ENCODE peak calls at places on chromosomes 13 and 19, in nine cellular contexts. One of them, this sample, is unnamed.

GRCh38 chr19:33621811-33622504 is at the start of gene CHST8:
- DNase-seq in GM12878: no peak
- DNase-seq in mesendoderm: peak; percentile 74
- DNase-seq in IMR-90: no peak
- DNase-seq in fibroblast of lung: no peak
- DNase-seq in MM.1S: peak; percentile 33
- DNase-seq in H1: peak; percentile 86
- DNase-seq in neuronal stem cell: peak; percentile 73
- DNase-seq in keratinocyte: no peak
- DNase-seq in this sample: no peak

GRCh38 chr19:18408053-18408476 is 10.6 kb upstream of the LRRC25 start:
- DNase-seq in GM12878: peak; percentile 87
- DNase-seq in mesendoderm: peak; percentile 58
- DNase-seq in IMR-90: no peak
- DNase-seq in fibroblast of lung: no peak
- DNase-seq in MM.1S: no peak
- DNase-seq in H1: peak; percentile 86
- DNase-seq in neuronal stem cell: no peak
- DNase-seq in keratinocyte: no peak
- DNase-seq in this sample: peak; percentile 85

GRCh38 chr19:44476559-44477408 is 23.5 kb downstream of the ZNF180 start:
- DNase-seq in GM12878: no peak
- DNase-seq in mesendoderm: peak; percentile 55
- DNase-seq in IMR-90: peak; percentile 15
- DNase-seq in fibroblast of lung: peak; percentile 42
- DNase-seq in MM.1S: no peak
- DNase-seq in H1: no peak
- DNase-seq in neuronal stem cell: no peak
- DNase-seq in keratinocyte: no peak
- DNase-seq in this sample: no peak

GRCh38 chr19:8161135-8161646 is 11.8 kb upstream of the FBN3 start:
- DNase-seq in GM12878: peak; percentile 39
- DNase-seq in mesendoderm: peak; percentile 75
- DNase-seq in IMR-90: no peak
- DNase-seq in fibroblast of lung: peak; percentile 17
- DNase-seq in MM.1S: peak; percentile 59
- DNase-seq in H1: no peak
- DNase-seq in neuronal stem cell: no peak
- DNase-seq in keratinocyte: no peak
- DNase-seq in this sample: no peak

GRCh38 chr19:34041922-34042521 is 130.3 kb upstream of the LSM14A start:
- DNase-seq in GM12878: no peak
- DNase-seq in mesendoderm: peak; percentile 67
- DNase-seq in IMR-90: peak; percentile 33
- DNase-seq in fibroblast of lung: peak; percentile 37
- DNase-seq in MM.1S: peak; percentile 37
- DNase-seq in H1: peak; percentile 95
- DNase-seq in neuronal stem cell: peak; percentile 46
- DNase-seq in keratinocyte: no peak
- DNase-seq in this sample: peak; percentile 86

GRCh38 chr19:47719047-47719885 is 6.0 kb downstream of the EHD2 start:
- DNase-seq in GM12878: no peak
- DNase-seq in mesendoderm: no peak
- DNase-seq in IMR-90: peak; percentile 99
- DNase-seq in fibroblast of lung: peak; percentile 99
- DNase-seq in MM.1S: no peak
- DNase-seq in H1: no peak
- DNase-seq in neuronal stem cell: no peak
- DNase-seq in keratinocyte: peak; percentile 92
- DNase-seq in this sample: peak; percentile 94

GRCh38 chr19:2770055-2771013 is 12.7 kb downstream of the SGTA start:
- DNase-seq in GM12878: no peak
- DNase-seq in mesendoderm: no peak
- DNase-seq in IMR-90: peak; percentile 47
- DNase-seq in fibroblast of lung: peak; percentile 68
- DNase-seq in MM.1S: no peak
- DNase-seq in H1: no peak
- DNase-seq in neuronal stem cell: no peak
- DNase-seq in keratinocyte: no peak
- DNase-seq in this sample: no peak

GRCh38 chr13:41212881-41213280 is 18.5 kb upstream of the KBTBD7 start:
- DNase-seq in GM12878: no peak
- DNase-seq in mesendoderm: no peak
- DNase-seq in IMR-90: no peak
- DNase-seq in fibroblast of lung: no peak
- DNase-seq in MM.1S: no peak
- DNase-seq in H1: no peak
- DNase-seq in neuronal stem cell: no peak
- DNase-seq in keratinocyte: no peak
- DNase-seq in this sample: no peak

GRCh38 chr19:16623066-16623465 is 4.9 kb downstream of the MED26 start:
- DNase-seq in GM12878: no peak
- DNase-seq in mesendoderm: no peak
- DNase-seq in IMR-90: no peak
- DNase-seq in fibroblast of lung: no peak
- DNase-seq in MM.1S: no peak
- DNase-seq in H1: no peak
- DNase-seq in neuronal stem cell: no peak
- DNase-seq in keratinocyte: no peak
- DNase-seq in this sample: no peak

GRCh38 chr13:109483369-109483768 is 303.0 kb downstream of the IRS2 start:
- DNase-seq in GM12878: no peak
- DNase-seq in mesendoderm: no peak
- DNase-seq in IMR-90: no peak
- DNase-seq in fibroblast of lung: no peak
- DNase-seq in MM.1S: no peak
- DNase-seq in H1: no peak
- DNase-seq in neuronal stem cell: no peak
- DNase-seq in keratinocyte: no peak
- DNase-seq in this sample: no peak

DNA sequence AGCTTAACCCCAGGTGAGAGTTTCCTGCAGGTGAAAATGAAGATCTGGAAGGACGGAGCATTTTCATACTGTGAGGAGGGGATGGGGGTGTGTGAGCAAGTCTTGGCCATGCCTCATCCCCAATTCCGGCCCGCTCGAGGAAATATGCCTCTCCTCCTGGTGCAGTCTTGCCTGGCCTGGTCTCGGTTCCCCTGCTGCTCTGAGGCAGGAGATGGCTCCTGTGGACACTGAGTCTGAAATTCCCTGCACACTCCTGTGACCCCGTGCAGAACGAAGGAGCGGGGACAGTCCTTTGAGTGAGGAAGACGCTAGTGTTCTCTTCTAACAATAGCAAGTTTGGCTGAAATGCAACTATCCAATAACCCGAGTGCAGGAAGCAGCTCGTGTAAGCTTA is 329 bp upstream of the ZNF439 start:
- DNase-seq in GM12878: no peak
- DNase-seq in mesendoderm: no peak
- DNase-seq in IMR-90: no peak
- DNase-seq in fibroblast of lung: no peak
- DNase-seq in MM.1S: no peak
- DNase-seq in H1: no peak
- DNase-seq in neuronal stem cell: no peak
- DNase-seq in keratinocyte: no peak
- DNase-seq in this sample: peak; percentile 60
- H3K9ac ChIP-seq in GM12878: no peak overlapping the region
- H3K9ac ChIP-seq in mesendoderm: no peak overlapping the region
- H3K9ac ChIP-seq in IMR-90: no peak overlapping the region
- H3K9ac ChIP-seq in fibroblast of lung: no peak overlapping the region
- H3K9ac ChIP-seq in MM.1S: no peak overlapping the region
- H3K9ac ChIP-seq in H1: no peak overlapping the region
- H3K9ac ChIP-seq in neuronal stem cell: no peak overlapping the region
- H3K9ac ChIP-seq in keratinocyte: no peak overlapping the region
- H3K9ac ChIP-seq in this sample: no peak overlapping the region

GRCh38 chr19:14944456-14944855 is 3.2 kb downstream of the OR7C2 start:
- DNase-seq in GM12878: no peak
- DNase-seq in mesendoderm: no peak
- DNase-seq in IMR-90: no peak
- DNase-seq in fibroblast of lung: no peak
- DNase-seq in MM.1S: no peak
- DNase-seq in H1: no peak
- DNase-seq in neuronal stem cell: no peak
- DNase-seq in keratinocyte: no peak
- DNase-seq in this sample: no peak
- H3K27ac ChIP-seq in GM12878: no peak overlapping the region
- H3K27ac ChIP-seq in mesendoderm: no peak overlapping the region
- H3K27ac ChIP-seq in IMR-90: no peak overlapping the region
- H3K27ac ChIP-seq in fibroblast of lung: no peak overlapping the region
- H3K27ac ChIP-seq in MM.1S: no peak overlapping the region
- H3K27ac ChIP-seq in H1: no peak overlapping the region
- H3K27ac ChIP-seq in neuronal stem cell: no peak overlapping the region
- H3K27ac ChIP-seq in keratinocyte: no peak overlapping the region
- H3K27ac ChIP-seq in this sample: no peak overlapping the region

DNA sequence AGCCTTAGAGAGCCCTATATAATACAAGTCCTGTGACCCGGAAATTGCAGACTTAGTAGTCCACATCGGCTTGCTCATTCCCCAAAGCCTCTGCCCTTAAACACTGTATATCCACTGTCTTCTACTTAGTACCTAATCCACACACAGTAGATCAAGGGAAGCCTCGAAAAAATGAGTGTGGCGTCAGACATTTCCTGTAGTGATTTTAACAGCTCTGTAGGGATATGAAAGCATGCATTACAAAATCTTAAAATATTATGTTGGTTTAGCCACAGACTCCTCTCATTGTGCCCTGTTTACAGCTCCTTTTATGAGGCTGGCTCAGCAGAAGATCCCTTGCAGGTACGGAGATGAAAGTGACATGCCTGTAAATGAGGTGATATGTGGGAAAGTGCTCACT is 416.3 kb downstream of the LIG4 start:
- DNase-seq in GM12878: no peak
- DNase-seq in mesendoderm: peak; percentile 37
- DNase-seq in IMR-90: peak; percentile 41
- DNase-seq in fibroblast of lung: no peak
- DNase-seq in MM.1S: no peak
- DNase-seq in H1: no peak
- DNase-seq in neuronal stem cell: no peak
- DNase-seq in keratinocyte: no peak
- DNase-seq in this sample: no peak
- H3K4me3 ChIP-seq in GM12878: no peak overlapping the region
- H3K4me3 ChIP-seq in mesendoderm: no peak overlapping the region
- H3K4me3 ChIP-seq in IMR-90: peak overlapping the region; percentile 3
- H3K4me3 ChIP-seq in fibroblast of lung: no peak overlapping the region
- H3K4me3 ChIP-seq in MM.1S: no peak overlapping the region
- H3K4me3 ChIP-seq in H1: no peak overlapping the region
- H3K4me3 ChIP-seq in neuronal stem cell: no peak overlapping the region
- H3K4me3 ChIP-seq in keratinocyte: no peak overlapping the region
- H3K4me3 ChIP-seq in this sample: no peak overlapping the region

GRCh38 chr13:99326012-99326411 is 18.8 kb upstream of the GPR183 start:
- DNase-seq in GM12878: no peak
- DNase-seq in mesendoderm: no peak
- DNase-seq in IMR-90: no peak
- DNase-seq in fibroblast of lung: no peak
- DNase-seq in MM.1S: peak; percentile 49
- DNase-seq in H1: no peak
- DNase-seq in neuronal stem cell: no peak
- DNase-seq in keratinocyte: no peak
- DNase-seq in this sample: no peak

GRCh38 chr13:99323488-99323887 is 16.3 kb upstream of the GPR183 start:
- DNase-seq in GM12878: no peak
- DNase-seq in mesendoderm: no peak
- DNase-seq in IMR-90: peak; percentile 51
- DNase-seq in fibroblast of lung: no peak
- DNase-seq in MM.1S: no peak
- DNase-seq in H1: no peak
- DNase-seq in neuronal stem cell: no peak
- DNase-seq in keratinocyte: no peak
- DNase-seq in this sample: no peak

GRCh38 chr13:99322297-99323103 is 15.3 kb upstream of the GPR183 start:
- DNase-seq in GM12878: peak; percentile 85
- DNase-seq in mesendoderm: peak; percentile 37
- DNase-seq in IMR-90: peak; percentile 89
- DNase-seq in fibroblast of lung: peak; percentile 79
- DNase-seq in MM.1S: no peak
- DNase-seq in H1: no peak
- DNase-seq in neuronal stem cell: no peak
- DNase-seq in keratinocyte: no peak
- DNase-seq in this sample: no peak

GRCh38 chr13:99320693-99321481 is 13.7 kb upstream of the GPR183 start:
- DNase-seq in GM12878: no peak
- DNase-seq in mesendoderm: no peak
- DNase-seq in IMR-90: peak; percentile 88
- DNase-seq in fibroblast of lung: peak; percentile 91
- DNase-seq in MM.1S: no peak
- DNase-seq in H1: no peak
- DNase-seq in neuronal stem cell: no peak
- DNase-seq in keratinocyte: no peak
- DNase-seq in this sample: no peak

GRCh38 chr13:99321709-99322108 is 14.5 kb upstream of the GPR183 start:
- DNase-seq in GM12878: no peak
- DNase-seq in mesendoderm: no peak
- DNase-seq in IMR-90: no peak
- DNase-seq in fibroblast of lung: no peak
- DNase-seq in MM.1S: no peak
- DNase-seq in H1: no peak
- DNase-seq in neuronal stem cell: no peak
- DNase-seq in keratinocyte: no peak
- DNase-seq in this sample: no peak
- H3K9ac ChIP-seq in GM12878: no peak overlapping the region
- H3K9ac ChIP-seq in mesendoderm: no peak overlapping the region
- H3K9ac ChIP-seq in IMR-90: no peak overlapping the region
- H3K9ac ChIP-seq in fibroblast of lung: no peak overlapping the region
- H3K9ac ChIP-seq in MM.1S: no peak overlapping the region
- H3K9ac ChIP-seq in H1: no peak overlapping the region
- H3K9ac ChIP-seq in neuronal stem cell: no peak overlapping the region
- H3K9ac ChIP-seq in keratinocyte: no peak overlapping the region
- H3K9ac ChIP-seq in this sample: no peak overlapping the region

GRCh38 chr19:48877900-48878218 is 5.6 kb downstream of the PPP1R15A start:
- DNase-seq in GM12878: no peak
- DNase-seq in mesendoderm: no peak
- DNase-seq in IMR-90: no peak
- DNase-seq in fibroblast of lung: no peak
- DNase-seq in MM.1S: no peak
- DNase-seq in H1: no peak
- DNase-seq in neuronal stem cell: no peak
- DNase-seq in keratinocyte: no peak
- DNase-seq in this sample: no peak
- H3K27ac ChIP-seq in GM12878: no peak overlapping the region
- H3K27ac ChIP-seq in mesendoderm: no peak overlapping the region
- H3K27ac ChIP-seq in IMR-90: no peak overlapping the region
- H3K27ac ChIP-seq in fibroblast of lung: peak overlapping the region; percentile 1
- H3K27ac ChIP-seq in MM.1S: no peak overlapping the region
- H3K27ac ChIP-seq in H1: no peak overlapping the region
- H3K27ac ChIP-seq in neuronal stem cell: no peak overlapping the region
- H3K27ac ChIP-seq in keratinocyte: no peak overlapping the region
- H3K27ac ChIP-seq in this sample: no peak overlapping the region

DNA sequence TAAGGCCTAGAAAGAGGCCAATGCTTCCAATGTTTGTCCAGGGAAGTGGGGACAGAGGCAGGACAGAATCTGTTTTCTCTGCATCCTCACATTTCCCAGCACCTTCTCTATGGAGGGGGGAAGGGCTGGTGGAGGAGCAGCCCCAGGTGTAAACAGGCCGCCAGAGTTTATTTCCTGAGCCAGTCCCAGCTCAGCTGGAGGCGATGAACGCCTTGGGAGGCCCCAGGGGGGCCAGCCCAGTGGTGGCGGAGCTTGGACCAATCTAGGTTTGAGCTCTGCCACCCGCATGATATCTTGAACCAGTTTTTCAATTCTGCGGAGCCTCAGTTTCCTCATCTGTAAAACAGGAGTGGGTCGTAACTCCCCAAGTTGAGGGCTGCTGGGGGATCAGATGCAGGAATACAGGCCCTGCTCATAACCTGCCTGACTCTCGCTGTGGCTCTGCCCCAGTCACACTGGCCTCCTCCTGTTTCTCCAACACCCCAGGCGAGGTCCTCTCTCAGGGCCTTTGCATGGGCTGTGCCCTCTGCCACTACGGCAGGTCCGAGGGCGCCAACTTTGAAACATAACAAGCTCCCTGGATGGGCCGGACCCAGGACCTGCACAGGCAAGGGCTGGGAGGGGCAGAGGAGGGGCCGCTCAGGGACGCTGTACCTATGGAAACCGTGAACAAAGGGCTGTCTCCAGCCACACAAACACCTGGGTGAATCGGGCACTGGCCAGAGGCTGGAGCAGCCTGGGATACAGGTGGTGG is 1.1 kb downstream of the TNFAIP8L1 start:
- DNase-seq in GM12878: no peak
- DNase-seq in mesendoderm: no peak
- DNase-seq in IMR-90: no peak
- DNase-seq in fibroblast of lung: no peak
- DNase-seq in MM.1S: no peak
- DNase-seq in H1: no peak
- DNase-seq in neuronal stem cell: no peak
- DNase-seq in keratinocyte: no peak
- DNase-seq in this sample: peak; percentile 71
- H3K4me3 ChIP-seq in GM12878: peak overlapping the region; percentile 99
- H3K4me3 ChIP-seq in mesendoderm: no peak overlapping the region
- H3K4me3 ChIP-seq in IMR-90: peak overlapping the region; percentile 74
- H3K4me3 ChIP-seq in fibroblast of lung: peak overlapping the region; percentile 90
- H3K4me3 ChIP-seq in MM.1S: peak overlapping the region; percentile 69
- H3K4me3 ChIP-seq in H1: peak overlapping the region; percentile 54
- H3K4me3 ChIP-seq in neuronal stem cell: peak overlapping the region; percentile 61
- H3K4me3 ChIP-seq in keratinocyte: peak overlapping the region; percentile 70
- H3K4me3 ChIP-seq in this sample: peak overlapping the region; percentile 79